ENCODE peak calls at places on chromosomes 2 and 18, in four cellular contexts. E is K562, C is GM12878, T is HepG2. V is an unnamed sample.

GRCh38 chr2:216348909-216349308 is 23.4 kb downstream of the MARCHF4 start:
- DNase-seq in E (no peak), C (no peak), T (no peak), V (no peak)

GRCh38 chr2:129253461-129253812 is 726.0 kb upstream of the RAB6C start:
- DNase-seq in E (peak; percentile 23), C (no peak), T (no peak), V (peak; percentile 10)

GRCh38 chr2:208698114-208698513 is 291.5 kb downstream of the PTH2R start:
- DNase-seq in E (no peak), C (no peak), T (no peak), V (no peak)

GRCh38 chr2:152425765-152426710 is 91.1 kb downstream of the FMNL2 start:
- DNase-seq in E (no peak), C (no peak), T (peak; percentile 89), V (no peak)

GRCh38 chr2:63765117-63765516 is 76.6 kb upstream of the UGP2 start:
- DNase-seq in E (no peak), C (no peak), T (no peak), V (no peak)

GRCh38 chr2:206562375-206562774 is 79.9 kb upstream of the FAM237A start:
- DNase-seq in E (no peak), C (no peak), T (no peak), V (no peak)

GRCh38 chr2:101516833-101517690 is 42.1 kb upstream of the RFX8 start:
- DNase-seq in E (no peak), C (no peak), T (peak; percentile 75), V (no peak)

GRCh38 chr2:43193996-43194869 is 32.2 kb downstream of the ZFP36L2 start:
- DNase-seq in E (no peak), C (peak; percentile 53), T (peak; percentile 98), V (no peak)

GRCh38 chr2:10141736-10142639 is 19.4 kb downstream of the RRM2 start:
- DNase-seq in E (no peak), C (no peak), T (no peak), V (peak; percentile 62)

GRCh38 chr2:99420031-99420430 is 69.8 kb downstream of the REV1 start:
- DNase-seq in E (no peak), C (no peak), T (no peak), V (no peak)

GRCh38 chr2:164737612-164738081 is 104.0 kb downstream of the COBLL1 start:
- DNase-seq in E (peak; percentile 34), C (no peak), T (peak; percentile 82), V (peak; percentile 73)

GRCh38 chr2:113167115-113167932 is 6.4 kb upstream of the PSD4 start:
- DNase-seq in E (no peak), C (no peak), T (peak; percentile 93), V (peak; percentile 6)

GRCh38 chr2:46257476-46257875 is 39.7 kb upstream of the EPAS1 start:
- DNase-seq in E (no peak), C (no peak), T (no peak), V (no peak)

GRCh38 chr2:27203741-27204140 is 8.1 kb upstream of the ATRAID start:
- DNase-seq in E (no peak), C (no peak), T (no peak), V (no peak)

GRCh38 chr2:237861875-237862527 is 2.6 kb downstream of the RAMP1 start:
- DNase-seq in E (no peak), C (no peak), T (no peak), V (no peak)

GRCh38 chr2:127208313-127208712 is 11.8 kb downstream of the CYP27C1 start:
- DNase-seq in E (no peak), C (no peak), T (no peak), V (no peak)

GRCh38 chr2:238568455-238569414 is 142.0 kb downstream of the ASB1 start:
- DNase-seq in E (no peak), C (no peak), T (no peak), V (no peak)

GRCh38 chr2:217732995-217733394 is 269.8 kb downstream of the TNS1 start:
- DNase-seq in E (no peak), C (no peak), T (no peak), V (no peak)
- TF ChIP-seq SP1 in E (no peak), C (no peak), T (no peak), V (no peak)

GRCh38 chr18:31398191-31398590 is 21.6 kb downstream of the DSG4 start:
- DNase-seq in E (no peak), C (no peak), T (no peak), V (no peak)
- TF ChIP-seq FOXK2 in E (no peak), C (no peak), T (no peak), V (no peak)

DNA sequence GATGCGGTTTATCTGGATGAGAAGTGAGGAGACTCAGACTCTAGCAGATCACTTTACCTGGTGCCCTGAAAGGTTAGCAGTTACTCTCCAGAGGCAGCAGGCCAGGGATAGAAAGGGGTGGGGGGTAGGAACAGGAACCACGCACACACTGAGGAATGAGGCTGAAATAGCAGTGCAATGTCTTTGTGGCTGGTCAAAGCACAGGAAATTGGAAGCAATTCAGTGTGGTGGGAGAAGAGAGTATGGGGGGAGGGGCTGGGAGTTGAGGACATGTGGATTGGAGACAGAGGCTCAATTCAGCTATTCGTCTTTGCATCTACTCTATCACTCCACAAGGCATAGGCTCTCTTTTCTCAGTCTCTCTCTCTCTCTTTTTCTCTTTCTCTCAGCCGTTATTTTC is 979.3 kb downstream of the TSN start:
- DNase-seq in E (no peak), C (no peak), T (no peak), V (no peak)
- TF ChIP-seq FOXM1 in E (no peak), C (no peak), T (no peak), V (no peak)

GRCh38 chr2:111184725-111185495 is 64.2 kb downstream of the BCL2L11 start:
- DNase-seq in E (no peak), C (no peak), T (no peak), V (no peak)
- TF ChIP-seq SP1 in E (no peak), C (no peak), T (no peak), V (no peak)

GRCh38 chr2:73174244-73174643 is 28.1 kb upstream of the NOTO start:
- DNase-seq in E (no peak), C (no peak), T (no peak), V (no peak)

GRCh38 chr2:73175663-73176204 is 26.6 kb upstream of the NOTO start:
- DNase-seq in E (peak; percentile 88), C (no peak), T (peak; percentile 53), V (peak; percentile 44)

GRCh38 chr2:73174941-73175662 is 27.3 kb upstream of the NOTO start:
- DNase-seq in E (no peak), C (no peak), T (no peak), V (no peak)

GRCh38 chr2:73173781-73174180 is 28.6 kb upstream of the NOTO start:
- DNase-seq in E (no peak), C (no peak), T (no peak), V (no peak)

DNA sequence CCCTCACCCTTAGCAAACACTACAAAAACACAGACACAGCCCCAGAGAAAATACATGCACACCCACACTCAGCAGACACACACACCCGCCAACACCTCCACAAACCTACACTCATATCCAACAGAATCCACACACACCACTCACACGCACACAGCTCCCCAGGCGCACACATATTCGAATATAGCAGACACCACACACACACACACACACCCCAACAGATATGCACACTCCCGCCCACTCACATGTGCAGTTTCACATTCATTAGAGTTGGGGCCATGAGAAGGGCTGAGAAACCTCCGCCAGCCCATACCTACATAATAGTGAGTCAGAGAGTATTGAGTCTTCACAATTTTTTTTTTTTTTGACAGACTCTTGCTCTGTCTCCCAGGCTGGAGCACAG is 29.4 kb upstream of the NOTO start:
- DNase-seq in E (no peak), C (no peak), T (no peak), V (no peak)
- TF ChIP-seq FOXK2 in E (no peak), C (no peak), T (no peak), V (no peak)

DNA sequence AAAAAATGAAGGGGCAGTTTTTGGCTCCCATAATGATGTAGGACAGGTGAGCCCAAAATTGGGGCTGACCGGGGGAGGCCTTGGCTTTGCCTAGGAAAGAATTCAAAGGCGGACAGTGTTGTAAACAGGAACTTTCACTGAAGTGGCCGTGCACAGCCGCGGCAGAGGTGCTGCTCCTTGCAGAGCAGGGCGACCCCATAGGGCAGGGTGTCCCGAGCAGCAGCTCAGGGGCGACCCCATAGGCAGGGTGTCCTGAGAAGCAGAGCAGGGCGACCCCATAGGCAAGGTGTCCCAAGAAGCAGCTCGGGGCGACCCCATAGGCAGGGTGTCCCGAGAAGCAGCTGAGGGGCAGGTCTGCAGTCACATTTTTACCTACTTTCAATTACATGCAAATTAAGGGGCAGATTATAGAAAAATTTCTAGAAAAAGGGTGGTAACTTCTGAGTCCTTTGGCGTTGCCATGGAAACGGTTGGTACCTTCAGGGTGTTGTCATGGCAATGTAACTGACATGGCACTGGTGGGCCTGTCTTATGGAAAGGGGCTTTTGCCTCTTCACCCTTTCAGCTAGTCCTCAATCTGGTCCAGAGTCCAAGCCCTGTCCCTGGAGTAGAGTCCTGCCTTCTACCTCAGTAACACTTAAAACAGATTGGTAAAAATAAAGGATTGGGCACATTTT is 134.5 kb downstream of the FBXO15 start:
- DNase-seq in E (no peak), C (no peak), T (no peak), V (no peak)
- TF ChIP-seq FOXM1 in E (no peak), C (no peak), T (no peak), V (no peak)

GRCh38 chr2:73856214-73856613 is 27.5 kb downstream of the STAMBP start:
- DNase-seq in E (no peak), C (no peak), T (no peak), V (no peak)

GRCh38 chr2:73855526-73855925 is 26.8 kb downstream of the STAMBP start:
- DNase-seq in E (no peak), C (no peak), T (no peak), V (no peak)

GRCh38 chr2:73862987-73863386 is 29.8 kb upstream of the ACTG2 start:
- DNase-seq in E (no peak), C (no peak), T (no peak), V (no peak)

DNA sequence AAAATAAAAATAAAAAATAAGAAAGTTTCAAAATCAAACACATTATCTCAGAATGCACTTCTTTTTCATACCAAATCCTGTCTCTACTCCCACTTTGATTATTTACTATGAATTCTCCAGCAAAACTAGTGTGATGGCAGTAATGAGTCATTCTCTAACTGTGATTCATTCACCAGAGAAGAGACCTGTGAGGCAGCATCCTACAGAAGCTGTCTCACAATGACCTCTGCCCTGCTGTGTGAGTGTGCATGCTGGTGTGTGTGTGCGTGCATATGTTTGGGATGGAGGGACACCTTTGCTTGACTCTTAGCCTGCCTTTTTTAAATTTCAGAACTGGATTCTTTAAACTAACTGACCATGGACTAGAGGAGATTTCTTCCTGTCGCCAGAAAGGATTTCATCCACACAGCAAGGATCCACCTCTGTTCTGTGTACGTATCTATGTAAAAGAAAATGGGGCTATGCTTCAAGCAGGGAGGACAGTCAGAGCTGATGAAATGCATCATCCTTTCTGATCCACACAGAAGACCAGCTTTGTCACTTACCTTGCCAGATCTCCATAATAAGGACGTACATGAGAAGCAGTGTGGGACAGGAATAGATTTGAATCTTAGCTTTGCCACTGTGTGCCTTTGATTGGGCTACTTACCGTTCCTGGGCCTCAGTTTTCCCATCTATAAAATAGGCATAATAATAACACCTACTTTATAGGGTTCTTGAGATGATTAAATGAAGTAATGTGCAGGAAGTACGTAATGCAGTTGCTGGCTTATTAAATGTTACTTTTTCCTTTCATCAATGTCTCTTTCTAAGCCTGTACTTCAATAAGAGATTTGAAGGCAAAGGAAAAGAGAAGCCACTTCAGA is 31.2 kb downstream of the STAMBP start:
- DNase-seq in E (no peak), C (no peak), T (peak; percentile 44), V (no peak)
- TF ChIP-seq SP1 in E (no peak), C (no peak), T (no peak), V (no peak)